ENCODE peak calls at places on chromosomes 5 and 9, in ten cellular contexts. One of them, this sample, is unnamed.

GRCh38 chr5:107806705-107807104 is 136.0 kb upstream of the EFNA5 start:
- DNase-seq in tibial artery: no peak
- DNase-seq in AG10803: no peak
- DNase-seq in NT2/D1: no peak
- DNase-seq in left lung: no peak
- DNase-seq in sigmoid colon: no peak
- DNase-seq in K562: no peak
- DNase-seq in fibroblast of lung: peak
- DNase-seq in aorta: no peak
- DNase-seq in left ventricle myocardium inferior: no peak
- DNase-seq in this sample: no peak

GRCh38 chr5:10396552-10396951 is 43.1 kb downstream of the MARCHF6 start:
- DNase-seq in tibial artery: no peak
- DNase-seq in AG10803: no peak
- DNase-seq in NT2/D1: no peak
- DNase-seq in left lung: no peak
- DNase-seq in sigmoid colon: no peak
- DNase-seq in K562: peak
- DNase-seq in fibroblast of lung: no peak
- DNase-seq in aorta: no peak
- DNase-seq in left ventricle myocardium inferior: no peak
- DNase-seq in this sample: no peak

GRCh38 chr9:5392285-5392684 is 45.4 kb downstream of the PLGRKT start:
- DNase-seq in tibial artery: no peak
- DNase-seq in AG10803: peak
- DNase-seq in NT2/D1: no peak
- DNase-seq in left lung: no peak
- DNase-seq in sigmoid colon: no peak
- DNase-seq in K562: no peak
- DNase-seq in fibroblast of lung: no peak
- DNase-seq in aorta: no peak
- DNase-seq in left ventricle myocardium inferior: no peak
- DNase-seq in this sample: no peak

GRCh38 chr5:52945040-52945439 is 44.1 kb upstream of the ITGA2 start:
- DNase-seq in tibial artery: no peak
- DNase-seq in AG10803: no peak
- DNase-seq in NT2/D1: no peak
- DNase-seq in left lung: no peak
- DNase-seq in sigmoid colon: no peak
- DNase-seq in K562: no peak
- DNase-seq in fibroblast of lung: no peak
- DNase-seq in aorta: no peak
- DNase-seq in left ventricle myocardium inferior: no peak
- DNase-seq in this sample: no peak

GRCh38 chr5:142981886-142982820 is 212.0 kb downstream of the ARHGAP26 start:
- DNase-seq in tibial artery: peak
- DNase-seq in AG10803: peak
- DNase-seq in NT2/D1: peak
- DNase-seq in left lung: no peak
- DNase-seq in sigmoid colon: peak
- DNase-seq in K562: no peak
- DNase-seq in fibroblast of lung: peak
- DNase-seq in aorta: peak
- DNase-seq in left ventricle myocardium inferior: peak
- DNase-seq in this sample: peak

GRCh38 chr5:67306997-67307580 is 110.5 kb upstream of the CD180 start:
- DNase-seq in tibial artery: no peak
- DNase-seq in AG10803: peak
- DNase-seq in NT2/D1: no peak
- DNase-seq in left lung: no peak
- DNase-seq in sigmoid colon: no peak
- DNase-seq in K562: no peak
- DNase-seq in fibroblast of lung: peak
- DNase-seq in aorta: no peak
- DNase-seq in left ventricle myocardium inferior: no peak
- DNase-seq in this sample: no peak

GRCh38 chr9:110192531-110193326 is 15.2 kb downstream of the C9orf152 start:
- DNase-seq in tibial artery: peak
- DNase-seq in AG10803: peak
- DNase-seq in NT2/D1: no peak
- DNase-seq in left lung: no peak
- DNase-seq in sigmoid colon: peak
- DNase-seq in K562: no peak
- DNase-seq in fibroblast of lung: peak
- DNase-seq in aorta: peak
- DNase-seq in left ventricle myocardium inferior: no peak
- DNase-seq in this sample: peak

GRCh38 chr9:892123-892522 is 50.6 kb downstream of the DMRT1 start:
- DNase-seq in tibial artery: no peak
- DNase-seq in AG10803: no peak
- DNase-seq in NT2/D1: no peak
- DNase-seq in left lung: no peak
- DNase-seq in sigmoid colon: no peak
- DNase-seq in K562: no peak
- DNase-seq in fibroblast of lung: no peak
- DNase-seq in aorta: no peak
- DNase-seq in left ventricle myocardium inferior: no peak
- DNase-seq in this sample: no peak

GRCh38 chr5:33409435-33410146 is 31.2 kb upstream of the TARS1 start:
- DNase-seq in tibial artery: no peak
- DNase-seq in AG10803: peak
- DNase-seq in NT2/D1: no peak
- DNase-seq in left lung: no peak
- DNase-seq in sigmoid colon: peak
- DNase-seq in K562: no peak
- DNase-seq in fibroblast of lung: no peak
- DNase-seq in aorta: no peak
- DNase-seq in left ventricle myocardium inferior: peak
- DNase-seq in this sample: peak

GRCh38 chr9:114153761-114154596 is 1.4 kb upstream of the COL27A1 start:
- DNase-seq in tibial artery: no peak
- DNase-seq in AG10803: no peak
- DNase-seq in NT2/D1: peak
- DNase-seq in left lung: no peak
- DNase-seq in sigmoid colon: no peak
- DNase-seq in K562: no peak
- DNase-seq in fibroblast of lung: peak
- DNase-seq in aorta: no peak
- DNase-seq in left ventricle myocardium inferior: no peak
- DNase-seq in this sample: no peak

GRCh38 chr9:32136700-32137339 is 247.6 kb upstream of the ACO1 start:
- DNase-seq in tibial artery: no peak
- DNase-seq in AG10803: no peak
- DNase-seq in NT2/D1: no peak
- DNase-seq in left lung: no peak
- DNase-seq in sigmoid colon: no peak
- DNase-seq in K562: no peak
- DNase-seq in fibroblast of lung: no peak
- DNase-seq in aorta: no peak
- DNase-seq in left ventricle myocardium inferior: no peak
- DNase-seq in this sample: no peak

GRCh38 chr9:95264954-95265615 is 52.4 kb downstream of the FANCC start:
- DNase-seq in tibial artery: no peak
- DNase-seq in AG10803: peak
- DNase-seq in NT2/D1: no peak
- DNase-seq in left lung: no peak
- DNase-seq in sigmoid colon: no peak
- DNase-seq in K562: peak
- DNase-seq in fibroblast of lung: peak
- DNase-seq in aorta: no peak
- DNase-seq in left ventricle myocardium inferior: no peak
- DNase-seq in this sample: peak

DNA sequence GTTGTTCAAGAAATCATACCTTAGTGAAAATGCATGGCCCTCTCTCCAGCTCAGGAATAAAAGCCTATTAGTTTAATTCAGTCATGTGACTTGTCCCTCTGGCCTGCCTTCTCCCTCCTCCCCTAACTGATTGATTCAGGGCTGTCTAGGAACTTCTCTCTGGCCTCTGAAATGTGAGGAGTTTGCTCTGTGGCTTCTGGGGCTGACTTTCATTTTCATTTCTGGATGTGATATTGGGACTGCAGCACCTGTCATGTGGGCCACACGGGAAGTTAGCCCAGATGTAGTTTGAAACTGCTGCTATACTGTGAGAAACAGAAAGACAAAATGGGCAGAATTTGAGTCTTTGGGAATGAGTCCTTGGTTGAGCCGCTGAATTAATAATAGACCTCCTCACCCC is 44.8 kb downstream of the PARP8 start:
- DNase-seq in tibial artery: no peak
- DNase-seq in AG10803: peak
- DNase-seq in NT2/D1: no peak
- DNase-seq in left lung: no peak
- DNase-seq in sigmoid colon: no peak
- DNase-seq in K562: no peak
- DNase-seq in fibroblast of lung: no peak
- DNase-seq in aorta: no peak
- DNase-seq in left ventricle myocardium inferior: no peak
- DNase-seq in this sample: no peak
- H3K4me3 ChIP-seq in tibial artery: no peak
- H3K4me3 ChIP-seq in AG10803: no peak
- H3K4me3 ChIP-seq in NT2/D1: no peak
- H3K4me3 ChIP-seq in left lung: peak
- H3K4me3 ChIP-seq in sigmoid colon: no peak
- H3K4me3 ChIP-seq in K562: no peak
- H3K4me3 ChIP-seq in fibroblast of lung: no peak
- H3K4me3 ChIP-seq in aorta: no peak
- H3K4me3 ChIP-seq in left ventricle myocardium inferior: peak
- H3K4me3 ChIP-seq in this sample: no peak

DNA sequence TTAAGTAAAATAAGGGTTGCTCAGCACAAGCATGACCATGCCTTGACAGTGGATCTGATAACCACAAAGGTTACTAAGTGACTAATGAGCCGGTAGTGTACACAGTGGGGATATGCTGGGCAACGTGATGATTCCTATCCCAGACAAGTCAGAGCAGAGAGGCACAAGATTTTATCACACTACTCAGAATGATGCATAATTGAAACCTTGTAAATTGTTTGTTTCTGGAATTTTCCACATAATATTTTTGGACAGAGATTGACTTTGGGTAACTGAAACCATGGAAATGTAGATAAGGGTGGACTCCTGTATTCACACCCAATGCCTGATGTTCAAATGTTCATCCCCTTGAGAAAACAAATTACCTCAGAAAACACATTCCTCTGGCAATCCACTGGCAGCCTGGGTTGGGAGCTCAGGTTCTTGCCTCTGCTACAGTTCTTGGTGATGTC is 16.2 kb upstream of the ERAP1 start:
- DNase-seq in tibial artery: no peak
- DNase-seq in AG10803: peak
- DNase-seq in NT2/D1: no peak
- DNase-seq in left lung: no peak
- DNase-seq in sigmoid colon: no peak
- DNase-seq in K562: no peak
- DNase-seq in fibroblast of lung: peak
- DNase-seq in aorta: no peak
- DNase-seq in left ventricle myocardium inferior: no peak
- DNase-seq in this sample: peak
- H3K4me3 ChIP-seq in tibial artery: no peak
- H3K4me3 ChIP-seq in AG10803: no peak
- H3K4me3 ChIP-seq in NT2/D1: no peak
- H3K4me3 ChIP-seq in left lung: no peak
- H3K4me3 ChIP-seq in sigmoid colon: no peak
- H3K4me3 ChIP-seq in K562: no peak
- H3K4me3 ChIP-seq in fibroblast of lung: no peak
- H3K4me3 ChIP-seq in aorta: no peak
- H3K4me3 ChIP-seq in left ventricle myocardium inferior: no peak
- H3K4me3 ChIP-seq in this sample: no peak

DNA sequence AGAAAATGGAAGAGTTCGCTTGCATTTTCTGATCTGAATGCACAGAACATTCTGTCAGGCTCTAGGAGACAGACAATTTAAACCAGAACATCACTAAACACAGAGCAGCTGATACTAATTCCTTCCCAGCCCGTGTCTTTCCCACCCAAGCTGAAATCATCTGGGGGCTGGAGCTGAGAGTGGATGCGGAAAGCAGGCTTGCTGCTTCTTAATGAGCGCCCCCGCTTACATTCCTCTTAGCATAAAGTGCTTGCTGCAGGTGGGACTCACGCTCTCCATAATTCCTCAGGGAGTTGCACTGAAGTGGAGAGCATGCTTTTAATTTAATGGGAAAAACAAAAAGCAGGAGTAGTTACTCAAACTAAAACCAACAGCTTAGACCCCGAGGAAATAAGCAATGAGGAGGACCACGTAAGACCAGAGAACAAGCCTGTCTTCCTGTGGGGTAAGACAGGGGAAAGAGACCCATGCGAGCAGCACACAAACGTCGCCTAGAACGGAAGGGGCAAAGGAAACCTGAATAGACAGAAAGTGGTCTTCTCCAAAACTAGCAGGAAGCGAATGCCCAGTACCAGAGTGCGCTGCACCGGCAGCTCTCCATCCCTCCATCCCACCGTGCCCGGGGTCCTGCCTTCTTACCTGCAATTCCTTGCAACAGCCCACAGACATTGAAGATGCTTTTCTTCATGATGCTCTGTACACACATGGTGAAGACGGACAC is 139.3 kb downstream of the LHFPL2 start:
- DNase-seq in tibial artery: no peak
- DNase-seq in AG10803: no peak
- DNase-seq in NT2/D1: no peak
- DNase-seq in left lung: no peak
- DNase-seq in sigmoid colon: no peak
- DNase-seq in K562: no peak
- DNase-seq in fibroblast of lung: no peak
- DNase-seq in aorta: no peak
- DNase-seq in left ventricle myocardium inferior: no peak
- DNase-seq in this sample: no peak
- H3K4me3 ChIP-seq in tibial artery: peak
- H3K4me3 ChIP-seq in AG10803: peak
- H3K4me3 ChIP-seq in NT2/D1: no peak
- H3K4me3 ChIP-seq in left lung: peak
- H3K4me3 ChIP-seq in sigmoid colon: peak
- H3K4me3 ChIP-seq in K562: peak
- H3K4me3 ChIP-seq in fibroblast of lung: peak
- H3K4me3 ChIP-seq in aorta: no peak
- H3K4me3 ChIP-seq in left ventricle myocardium inferior: peak
- H3K4me3 ChIP-seq in this sample: peak

DNA sequence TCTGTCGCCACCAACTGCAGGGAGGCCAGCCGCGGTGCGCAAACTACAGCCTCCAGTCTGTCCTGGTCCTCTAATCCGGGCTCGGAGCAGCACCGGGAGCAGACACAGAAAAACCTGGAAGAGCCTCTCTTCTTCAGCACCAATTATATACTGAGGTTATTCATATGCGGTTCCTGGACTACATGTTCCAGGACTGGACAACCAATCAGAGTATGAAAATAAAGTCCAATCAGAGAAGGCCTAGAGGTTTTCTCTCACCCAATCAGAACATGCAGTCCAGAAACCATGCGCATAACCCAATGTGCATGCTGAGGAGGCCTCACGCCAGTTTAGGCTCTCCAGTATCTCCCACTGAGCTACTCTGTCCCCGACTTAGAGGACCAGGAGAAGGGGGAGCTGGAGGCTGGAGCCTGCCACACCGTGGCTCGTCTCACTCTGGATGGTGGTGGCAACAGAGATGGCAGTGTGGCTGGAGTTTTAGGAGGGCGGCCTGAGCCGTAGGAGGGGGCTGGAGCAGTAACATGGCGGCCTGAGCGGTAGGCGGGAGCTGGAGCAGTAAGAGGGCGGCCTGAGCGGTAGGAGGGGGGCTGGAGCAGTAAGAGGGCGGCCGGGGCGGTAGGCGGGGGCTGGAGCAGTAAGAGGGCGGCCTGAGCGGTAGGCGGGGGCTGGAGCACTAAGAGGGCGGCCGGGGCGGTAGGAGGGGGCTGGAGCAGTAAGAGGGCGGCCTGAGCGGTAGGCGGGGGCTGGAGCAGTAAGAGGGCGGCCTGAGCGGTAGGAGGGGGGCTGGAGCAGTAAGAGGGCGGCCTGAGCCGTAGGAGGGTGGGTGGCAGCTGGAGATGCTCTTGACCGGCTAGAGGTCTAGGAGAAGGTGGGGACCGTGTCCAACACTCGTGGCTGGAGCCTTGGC is 20.4 kb upstream of the TRIM52 start:
- DNase-seq in tibial artery: no peak
- DNase-seq in AG10803: no peak
- DNase-seq in NT2/D1: peak
- DNase-seq in left lung: no peak
- DNase-seq in sigmoid colon: no peak
- DNase-seq in K562: peak
- DNase-seq in fibroblast of lung: no peak
- DNase-seq in aorta: no peak
- DNase-seq in left ventricle myocardium inferior: no peak
- DNase-seq in this sample: no peak
- H3K4me3 ChIP-seq in tibial artery: no peak
- H3K4me3 ChIP-seq in AG10803: no peak
- H3K4me3 ChIP-seq in NT2/D1: peak
- H3K4me3 ChIP-seq in left lung: no peak
- H3K4me3 ChIP-seq in sigmoid colon: no peak
- H3K4me3 ChIP-seq in K562: peak
- H3K4me3 ChIP-seq in fibroblast of lung: no peak
- H3K4me3 ChIP-seq in aorta: no peak
- H3K4me3 ChIP-seq in left ventricle myocardium inferior: no peak
- H3K4me3 ChIP-seq in this sample: no peak